ENCODE peak calls at places on chromosomes 12 and 14, in four cellular contexts. U is prostate gland, K is upper lobe of left lung, I is sigmoid colon. N is an unnamed sample.

GRCh38 chr12:101697930-101698781 is 716 bp downstream of the CHPT1 start:
- DNase-seq in U (peak; percentile 55), K (peak; percentile 93), I (peak; percentile 82), N (peak; percentile 85)

GRCh38 chr12:106187155-106187789 is 48.5 kb upstream of the NUAK1 start:
- DNase-seq in U (no peak), K (no peak), I (no peak), N (no peak)

GRCh38 chr12:2147335-2147734 is 94.5 kb downstream of the CACNA1C start:
- DNase-seq in U (no peak), K (no peak), I (no peak), N (no peak)

GRCh38 chr12:4563336-4563735 is 1.3 kb downstream of the DYRK4 start:
- DNase-seq in U (no peak), K (no peak), I (no peak), N (no peak)

GRCh38 chr14:80621701-80622100 is 319.8 kb downstream of the CEP128 start:
- DNase-seq in U (no peak), K (no peak), I (no peak), N (no peak)

GRCh38 chr12:67651380-67651695 is 2.8 kb downstream of the DYRK2 start:
- DNase-seq in U (no peak), K (no peak), I (no peak), N (no peak)

GRCh38 chr12:10562306-10562933 is 51.0 kb downstream of the MAGOHB start:
- DNase-seq in U (peak; percentile 22), K (no peak), I (no peak), N (no peak)

GRCh38 chr12:125187780-125188741 is 122.8 kb downstream of the AACS start:
- DNase-seq in U (no peak), K (no peak), I (no peak), N (no peak)

GRCh38 chr14:101508948-101509729 is 52.2 kb upstream of the DIO3 start:
- DNase-seq in U (no peak), K (no peak), I (peak; percentile 59), N (peak; percentile 76)

GRCh38 chr14:63895510-63895909 is 42.7 kb downstream of the SYNE2 start:
- DNase-seq in U (no peak), K (no peak), I (no peak), N (no peak)

GRCh38 chr12:43847427-43847826 is 11.5 kb downstream of the TMEM117 start:
- DNase-seq in U (no peak), K (no peak), I (no peak), N (no peak)

GRCh38 chr14:68627050-68627867 is 165.6 kb downstream of the ZFP36L1 start:
- DNase-seq in U (no peak), K (no peak), I (no peak), N (no peak)

GRCh38 chr14:101476931-101477553 is 84.3 kb upstream of the DIO3 start:
- DNase-seq in U (no peak), K (peak; percentile 60), I (peak; percentile 50), N (peak; percentile 66)

GRCh38 chr12:105921055-105921454 is 217.7 kb downstream of the NUAK1 start:
- DNase-seq in U (no peak), K (no peak), I (no peak), N (no peak)

GRCh38 chr12:46832084-46832704 is 6.4 kb upstream of the SLC38A4 start:
- DNase-seq in U (no peak), K (no peak), I (no peak), N (no peak)

GRCh38 chr12:27305673-27306504 is 26.7 kb upstream of the BMAL2 start:
- DNase-seq in U (no peak), K (no peak), I (no peak), N (no peak)

GRCh38 chr12:68334136-68334535 is 2.0 kb upstream of the MDM1 start:
- DNase-seq in U (no peak), K (no peak), I (no peak), N (no peak)

GRCh38 chr12:96487214-96487613 is 2.2 kb upstream of the CFAP54 start:
- DNase-seq in U (no peak), K (no peak), I (no peak), N (no peak)

GRCh38 chr14:99192823-99193222 is 79.2 kb downstream of the BCL11B start:
- DNase-seq in U (no peak), K (no peak), I (no peak), N (no peak)

GRCh38 chr14:68139466-68140110 is 320.0 kb downstream of the RAD51B start:
- DNase-seq in U (no peak), K (no peak), I (peak; percentile 68), N (no peak)

GRCh38 chr12:14418526-14418925 is 53.0 kb downstream of the ATF7IP start:
- DNase-seq in U (no peak), K (no peak), I (no peak), N (no peak)

GRCh38 chr14:20998674-20999366 is at the start of gene SLC39A2:
- DNase-seq in U (peak; percentile 65), K (no peak), I (no peak), N (peak; percentile 83)

GRCh38 chr14:32102968-32103367 is 25.9 kb downstream of the ARHGAP5 start:
- DNase-seq in U (no peak), K (no peak), I (no peak), N (no peak)

GRCh38 chr14:32100175-32100574 is 23.1 kb downstream of the ARHGAP5 start:
- DNase-seq in U (no peak), K (no peak), I (no peak), N (no peak)

GRCh38 chr14:32104803-32105202 is 27.7 kb downstream of the ARHGAP5 start:
- DNase-seq in U (no peak), K (no peak), I (no peak), N (no peak)

GRCh38 chr14:32104308-32104707 is 27.2 kb downstream of the ARHGAP5 start:
- DNase-seq in U (no peak), K (no peak), I (no peak), N (no peak)

GRCh38 chr14:32102152-32102787 is 25.2 kb downstream of the ARHGAP5 start:
- DNase-seq in U (no peak), K (no peak), I (no peak), N (no peak)
- TF ChIP-seq POLR2A in U (no peak), K (no peak), I (no peak), N (no peak)

GRCh38 chr14:38199076-38199475 is 8.6 kb upstream of the SSTR1 start:
- DNase-seq in U (no peak), K (no peak), I (no peak), N (no peak)
- TF ChIP-seq POLR2AphosphoS5 in U (no peak), K (no peak), I (no peak), N (no peak)

DNA sequence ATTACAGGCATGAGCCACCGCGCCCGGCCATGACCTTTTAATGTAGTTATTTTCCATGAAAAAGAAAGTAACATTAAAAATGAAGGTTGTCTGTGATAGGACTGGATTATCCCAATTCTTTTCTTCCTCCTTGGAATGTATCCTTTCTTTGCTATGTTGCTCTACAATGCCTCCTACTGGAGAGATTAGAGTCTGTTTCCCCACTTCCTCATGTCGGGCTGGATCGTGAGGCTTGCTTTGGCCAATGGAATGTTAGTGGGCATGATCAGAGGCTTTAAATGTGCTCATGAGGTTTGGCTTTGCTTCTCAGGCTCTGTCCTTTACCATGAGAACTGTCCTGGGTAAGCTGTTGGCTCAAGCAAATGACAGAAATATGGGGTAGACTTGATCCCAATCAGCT is 34.7 kb upstream of the SOCS2 start:
- DNase-seq in U (no peak), K (no peak), I (no peak), N (no peak)
- TF ChIP-seq CTCF in U (no peak), K (no peak), I (no peak), N (no peak)

DNA sequence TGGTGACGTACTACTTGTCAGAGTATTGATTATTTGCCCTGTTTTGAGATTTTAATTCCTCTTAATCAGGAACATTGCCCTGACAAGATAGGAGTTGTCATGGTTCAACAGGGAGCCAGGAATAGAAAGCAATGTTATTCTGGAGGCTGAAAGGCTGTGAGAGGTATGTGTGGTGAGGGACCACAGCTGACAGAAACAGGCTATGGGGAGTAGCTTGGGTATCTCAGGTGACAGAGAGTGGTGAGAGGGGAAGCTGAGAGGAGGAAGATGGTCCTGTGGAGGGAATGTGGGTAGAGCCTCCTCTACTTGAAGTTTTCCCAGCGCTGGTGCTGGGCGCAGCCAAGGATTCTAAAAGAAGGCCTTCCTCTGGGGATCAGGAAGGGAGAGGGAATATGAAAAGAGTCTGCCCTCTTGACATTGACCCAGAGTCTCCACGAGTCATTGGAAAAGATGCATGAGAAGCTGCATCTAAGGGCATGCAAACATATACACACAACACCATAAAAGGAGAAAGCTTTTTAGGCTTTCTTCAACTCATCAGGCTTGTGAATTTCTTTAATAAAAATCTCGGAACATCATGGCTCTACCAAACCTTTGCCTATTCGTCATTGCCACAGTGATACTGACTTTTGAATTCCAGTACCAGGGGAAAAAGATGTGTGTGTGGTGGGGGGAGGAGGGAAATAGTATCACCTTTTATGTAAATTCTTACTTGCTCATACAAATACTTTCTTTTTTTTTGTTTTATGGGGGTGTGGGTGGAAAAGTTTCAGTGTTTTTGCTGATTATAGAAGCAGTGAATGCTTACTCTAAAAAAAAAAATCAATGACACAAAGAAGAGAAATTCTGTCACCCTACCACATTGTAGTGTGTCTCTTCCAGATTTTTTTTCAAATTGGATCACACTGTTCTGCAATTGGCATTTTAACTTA is 39.9 kb upstream of the DHRS7 start:
- DNase-seq in U (no peak), K (no peak), I (no peak), N (no peak)
- TF ChIP-seq POLR2A in U (no peak), K (no peak), I (no peak), N (no peak)

GRCh38 chr14:61477845-61478438 is 156.6 kb downstream of the PRKCH start:
- DNase-seq in U (no peak), K (peak; percentile 41), I (peak; percentile 80), N (no peak)

GRCh38 chr14:61476105-61476736 is 154.8 kb downstream of the PRKCH start:
- DNase-seq in U (no peak), K (no peak), I (no peak), N (no peak)

GRCh38 chr14:61475316-61475715 is 153.9 kb downstream of the PRKCH start:
- DNase-seq in U (no peak), K (no peak), I (no peak), N (no peak)

GRCh38 chr14:61478971-61479473 is 157.6 kb downstream of the PRKCH start:
- DNase-seq in U (no peak), K (no peak), I (no peak), N (no peak)

DNA sequence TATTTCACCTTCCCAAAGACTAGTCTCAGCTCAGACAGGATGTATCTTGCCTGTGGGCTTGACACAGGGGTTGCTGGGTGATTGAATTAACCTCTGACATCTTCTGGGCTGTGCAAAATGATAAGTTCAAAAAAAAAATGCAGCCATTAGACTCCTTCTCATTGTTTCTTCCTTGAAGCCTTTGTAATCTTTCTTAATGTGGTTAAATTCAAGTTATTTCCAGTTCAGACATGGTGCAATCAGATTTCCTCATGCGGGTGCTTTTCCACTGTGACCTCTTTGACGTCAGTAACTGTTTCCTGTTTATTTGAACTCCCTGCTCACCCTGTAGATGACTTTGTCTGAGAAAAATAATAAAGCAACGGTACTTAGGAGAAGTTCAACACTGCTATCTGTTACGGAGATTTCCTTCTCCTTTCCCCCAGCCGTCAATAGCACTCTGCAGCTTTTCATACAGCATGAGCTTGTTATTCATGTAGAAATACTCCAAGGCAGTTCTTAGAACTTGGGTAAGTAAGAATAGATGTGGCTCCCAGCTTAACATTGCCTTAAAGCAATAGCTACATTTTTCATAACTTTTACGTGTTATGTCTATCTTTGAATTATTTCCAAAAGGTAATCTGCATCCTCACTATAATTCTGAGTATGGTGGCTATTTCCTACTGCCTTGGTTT is 155.5 kb downstream of the PRKCH start:
- DNase-seq in U (no peak), K (no peak), I (peak; percentile 76), N (no peak)
- TF ChIP-seq POLR2AphosphoS5 in U (peak; percentile 68), K (peak; percentile 99), I (peak; percentile 81), N (no peak)

GRCh38 chr12:122116707-122117535 is 38.4 kb downstream of the MLXIP start:
- DNase-seq in U (no peak), K (no peak), I (peak; percentile 69), N (no peak)
- TF ChIP-seq CTCF in U (no peak), K (peak; percentile 6), I (no peak), N (no peak)

GRCh38 chr12:29415111-29415510 is 34.1 kb upstream of the ERGIC2 start:
- DNase-seq in U (no peak), K (no peak), I (no peak), N (no peak)
- TF ChIP-seq POLR2A in U (no peak), K (no peak), I (no peak), N (no peak)

N was measured in suprapubic skin.